ENCODE peak calls at places on chromosomes 7 and 10, in seven cellular contexts. H is fibroblast of mammary gland, C is MM.1S, O is RWPE1, K is breast epithelium, G is cardiac muscle cell, Z is vagina. F is an unnamed sample.

GRCh38 chr7:50826371-50827172 is 43.9 kb upstream of the GRB10 start:
- DNase-seq in K (no peak), C (no peak), G (peak), O (peak), H (peak), Z (no peak), F (peak)

GRCh38 chr10:22505923-22506685 is 160.8 kb downstream of the SPAG6 start:
- DNase-seq in G (peak), H (peak), C (no peak), O (no peak), Z (no peak), K (no peak), F (peak)

GRCh38 chr7:155282671-155283070 is 15.0 kb upstream of the INSIG1 start:
- DNase-seq in K (no peak), Z (no peak), C (no peak), G (no peak), O (no peak), H (no peak), F (no peak)

GRCh38 chr10:86646532-86646931 is 7.8 kb upstream of the OPN4 start:
- DNase-seq in O (no peak), H (no peak), G (no peak), Z (peak), C (no peak), K (peak), F (no peak)

GRCh38 chr7:122896509-122896908 is 10.2 kb upstream of the CADPS2 start:
- DNase-seq in Z (no peak), K (no peak), C (no peak), H (no peak), G (no peak), O (no peak), F (peak)

GRCh38 chr7:157568071-157568784 is 231.4 kb downstream of the DNAJB6 start:
- DNase-seq in C (no peak), K (no peak), H (no peak), Z (no peak), O (no peak), G (no peak), F (no peak)

GRCh38 chr10:129911451-129912160 is 52.5 kb downstream of the EBF3 start:
- DNase-seq in C (no peak), H (no peak), G (no peak), Z (no peak), O (no peak), K (no peak), F (no peak)

GRCh38 chr7:20778063-20778721 is 8.5 kb downstream of the SP8 start:
- DNase-seq in K (no peak), G (peak), Z (no peak), H (no peak), C (peak), O (no peak), F (peak)

GRCh38 chr10:132313865-132314264 is 6.1 kb upstream of the STK32C start:
- DNase-seq in Z (no peak), O (no peak), G (no peak), H (no peak), K (no peak), C (no peak), F (no peak)

GRCh38 chr7:80732635-80733034 is 94.2 kb downstream of the CD36 start:
- DNase-seq in G (no peak), Z (no peak), H (peak), C (no peak), O (no peak), K (no peak), F (peak)

GRCh38 chr10:94038024-94038423 is 44.3 kb downstream of the PLCE1 start:
- DNase-seq in C (no peak), K (no peak), H (peak), Z (no peak), O (peak), G (peak), F (no peak)

GRCh38 chr7:52302765-52303520 is 732.5 kb upstream of the POM121L12 start:
- DNase-seq in G (no peak), C (no peak), K (no peak), O (no peak), H (no peak), Z (no peak), F (no peak)

GRCh38 chr7:2807846-2808772 is 36.0 kb downstream of the GNA12 start:
- DNase-seq in O (no peak), K (no peak), C (no peak), H (peak), Z (no peak), G (no peak), F (no peak)

GRCh38 chr10:96606946-96607345 is 20.1 kb upstream of the TM9SF3 start:
- DNase-seq in G (no peak), C (no peak), K (no peak), O (no peak), Z (no peak), H (no peak), F (no peak)

GRCh38 chr10:59624951-59625350 is 84.7 kb downstream of the SLC16A9 start:
- DNase-seq in Z (no peak), H (no peak), K (no peak), G (no peak), C (no peak), O (no peak), F (no peak)

GRCh38 chr7:18356195-18356645 is 139.3 kb upstream of the HDAC9 start:
- DNase-seq in G (peak), Z (no peak), C (peak), O (peak), H (peak), K (no peak), F (peak)

GRCh38 chr10:103153302-103153759 is 39.7 kb downstream of the NT5C2 start:
- DNase-seq in O (no peak), H (peak), C (no peak), G (peak), K (no peak), Z (no peak), F (no peak)

GRCh38 chr10:21069929-21070363 is 172.8 kb upstream of the NEBL start:
- DNase-seq in K (no peak), Z (no peak), G (no peak), C (no peak), O (no peak), H (no peak), F (no peak)

GRCh38 chr7:119472398-119473038 is 800.5 kb upstream of the KCND2 start:
- DNase-seq in O (no peak), Z (no peak), H (no peak), C (no peak), G (no peak), K (no peak), F (peak)

GRCh38 chr10:68900427-68901105 is 549 bp upstream of the DDX50 start:
- DNase-seq in Z (no peak), G (no peak), H (no peak), O (peak), C (no peak), K (no peak), F (no peak)

GRCh38 chr10:28503114-28503513 is 29.8 kb upstream of the WAC start:
- DNase-seq in H (peak), Z (no peak), K (peak), O (peak), G (no peak), C (no peak), F (peak)

GRCh38 chr7:80466638-80467037 is 45.2 kb downstream of the GNAT3 start:
- DNase-seq in G (no peak), O (no peak), C (no peak), H (no peak), Z (no peak), K (no peak), F (no peak)

GRCh38 chr7:1977059-1977875 is 255.5 kb downstream of the MAD1L1 start:
- DNase-seq in K (no peak), Z (no peak), C (no peak), H (no peak), G (no peak), O (no peak), F (no peak)

GRCh38 chr10:5529702-5530411 is 5.1 kb downstream of the CALML3 start:
- DNase-seq in C (no peak), H (no peak), O (no peak), G (no peak), K (no peak), Z (no peak), F (no peak)

GRCh38 chr7:17434841-17435692 is 136.6 kb downstream of the AHR start:
- DNase-seq in K (no peak), Z (no peak), O (no peak), C (no peak), H (no peak), G (no peak), F (no peak)

GRCh38 chr10:99920901-99921300 is 88.8 kb downstream of the DNMBP start:
- DNase-seq in H (peak), K (no peak), Z (no peak), C (no peak), G (peak), O (peak), F (peak)

GRCh38 chr7:143172354-143172753 is 10.9 kb upstream of the TAS2R39 start:
- DNase-seq in K (peak), H (peak), G (no peak), O (peak), Z (no peak), C (peak), F (peak)

GRCh38 chr10:24850726-24851300 is 101.6 kb downstream of the PRTFDC1 start:
- DNase-seq in H (no peak), C (no peak), O (no peak), Z (no peak), G (no peak), K (no peak), F (no peak)

GRCh38 chr10:3067045-3067858 is at the start of gene PFKP:
- DNase-seq in Z (no peak), K (no peak), O (peak), C (no peak), G (no peak), H (no peak), F (peak)

GRCh38 chr7:12890586-12890985 is 203.2 kb downstream of the ARL4A start:
- DNase-seq in C (no peak), O (no peak), Z (no peak), H (no peak), K (no peak), G (no peak), F (no peak)

GRCh38 chr10:110118891-110119621 is 88.3 kb upstream of the MXI1 start:
- DNase-seq in G (no peak), C (no peak), Z (no peak), H (no peak), O (no peak), K (no peak), F (no peak)

GRCh38 chr10:110107887-110108286 is 99.5 kb upstream of the MXI1 start:
- DNase-seq in G (no peak), H (no peak), O (no peak), C (no peak), Z (no peak), K (no peak), F (no peak)

GRCh38 chr10:110115784-110116520 is 91.5 kb upstream of the MXI1 start:
- DNase-seq in C (no peak), G (no peak), Z (no peak), K (no peak), O (no peak), H (no peak), F (no peak)

GRCh38 chr10:110110338-110110737 is 97.1 kb upstream of the MXI1 start:
- DNase-seq in O (no peak), C (no peak), G (no peak), K (no peak), H (no peak), Z (no peak), F (no peak)

DNA sequence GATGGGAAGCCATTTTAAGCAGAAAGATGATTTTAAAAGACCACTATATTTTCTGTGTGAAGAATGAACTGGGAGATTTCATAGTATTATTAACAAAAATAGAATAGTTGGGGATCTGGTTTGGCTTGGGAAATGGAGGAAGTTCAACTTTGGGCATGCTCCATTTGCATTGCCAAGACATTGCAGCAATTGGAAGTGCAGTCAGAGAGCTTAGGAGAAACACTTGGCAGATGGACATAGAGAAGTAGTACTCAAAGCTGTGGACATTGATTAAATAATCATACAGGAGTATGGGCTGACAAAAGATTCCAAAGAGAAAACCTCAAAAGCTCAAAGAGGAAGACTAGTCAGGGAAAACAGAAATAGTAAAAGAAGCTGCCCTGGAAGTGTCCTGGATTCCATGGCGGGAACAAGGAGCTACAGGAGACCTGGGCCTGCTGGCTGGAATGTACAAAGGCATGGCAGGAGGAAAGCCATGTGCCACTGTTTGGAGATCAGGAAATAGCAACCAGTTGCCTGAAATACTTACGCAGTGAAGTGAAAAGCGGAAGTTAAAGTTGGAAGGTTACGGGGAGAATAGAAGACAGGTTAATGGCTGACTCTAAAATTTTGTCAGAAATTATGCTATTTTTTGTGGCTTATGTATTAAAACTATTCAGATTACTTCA is 93.6 kb upstream of the MXI1 start:
- DNase-seq in H (no peak), G (no peak), O (no peak), Z (no peak), C (no peak), K (no peak), F (no peak)
- TF ChIP-seq CTCF in H (no peak), G (no peak), O (no peak), Z (no peak), C (no peak), K (no peak), F (no peak)

GRCh38 chr7:4725014-4725951 is 43.2 kb downstream of the FOXK1 start:
- DNase-seq in O (peak), G (peak), Z (no peak), C (peak), K (peak), H (peak), F (peak)
- TF ChIP-seq CTCF in O (no peak), G (peak), Z (no peak), C (no peak), K (no peak), H (no peak), F (no peak)

GRCh38 chr10:118568327-118568848 is 27.1 kb downstream of the PRLHR start:
- DNase-seq in G (peak), Z (no peak), H (peak), C (peak), K (peak), O (peak), F (peak)
- TF ChIP-seq CTCF in G (peak), Z (peak), H (peak), C (peak), K (peak), O (peak), F (peak)

DNA sequence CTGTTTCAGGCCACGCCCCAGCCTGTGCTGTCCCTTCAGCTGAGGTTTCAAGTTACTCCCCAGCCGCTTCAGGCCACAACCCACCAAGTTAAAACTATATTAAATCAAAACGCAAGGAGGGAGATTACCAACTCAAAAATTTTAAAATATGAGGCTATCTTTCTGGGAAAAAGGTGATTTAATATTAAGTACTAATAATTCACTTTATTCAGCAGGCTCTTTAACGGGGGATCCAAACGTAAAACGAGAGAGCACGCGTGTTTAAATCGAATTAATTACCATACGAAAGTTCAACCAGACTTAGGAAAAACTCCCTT is 1.2 kb upstream of the AKR1B15 start:
- DNase-seq in H (peak), K (peak), O (peak), G (peak), Z (no peak), C (peak), F (peak)
- TF ChIP-seq CTCF in H (no peak), K (no peak), O (peak), G (no peak), Z (no peak), C (no peak), F (no peak)

GRCh38 chr7:102326156-102326914 is 29.9 kb downstream of the SPDYE6 start:
- DNase-seq in Z (no peak), G (no peak), H (no peak), O (no peak), C (no peak), K (no peak), F (no peak)

GRCh38 chr7:102331536-102332275 is 24.5 kb downstream of the SPDYE6 start:
- DNase-seq in C (no peak), Z (no peak), G (no peak), O (no peak), H (no peak), K (no peak), F (no peak)
- TF ChIP-seq CTCF in C (no peak), Z (no peak), G (no peak), O (no peak), H (no peak), K (no peak), F (no peak)